ENCODE peak calls at places on chromosomes 12 and 14, in five cellular contexts. One of them, this sample, is unnamed.

GRCh38 chr14:32709072-32709471 is 229.6 kb upstream of the NPAS3 start:
- DNase-seq in cardiac muscle cell: peak; percentile 90
- DNase-seq in brain microvascular endothelial cell: peak; percentile 87
- DNase-seq in fibroblast of lung: peak; percentile 94
- DNase-seq in A673: peak; percentile 64
- DNase-seq in this sample: peak; percentile 36

GRCh38 chr12:106551410-106551809 is 31.4 kb upstream of the RFX4 start:
- DNase-seq in brain microvascular endothelial cell: no peak
- DNase-seq in fibroblast of lung: no peak
- DNase-seq in cardiac muscle cell: no peak
- DNase-seq in A673: peak; percentile 9
- DNase-seq in this sample: no peak

GRCh38 chr12:124720019-124720686 is 143.5 kb downstream of the SCARB1 start:
- DNase-seq in cardiac muscle cell: peak; percentile 68
- DNase-seq in fibroblast of lung: peak; percentile 90
- DNase-seq in A673: no peak
- DNase-seq in brain microvascular endothelial cell: no peak
- DNase-seq in this sample: no peak

GRCh38 chr12:39037115-39037514 is 131.7 kb upstream of the CPNE8 start:
- DNase-seq in fibroblast of lung: no peak
- DNase-seq in cardiac muscle cell: no peak
- DNase-seq in A673: peak; percentile 19
- DNase-seq in brain microvascular endothelial cell: no peak
- DNase-seq in this sample: no peak

GRCh38 chr14:27845241-27845850 is 921.2 kb upstream of the FOXG1 start:
- DNase-seq in brain microvascular endothelial cell: no peak
- DNase-seq in fibroblast of lung: no peak
- DNase-seq in cardiac muscle cell: no peak
- DNase-seq in A673: no peak
- DNase-seq in this sample: no peak

GRCh38 chr12:30753761-30754382 is 879 bp downstream of the CAPRIN2 start:
- DNase-seq in cardiac muscle cell: peak; percentile 41
- DNase-seq in brain microvascular endothelial cell: peak; percentile 3
- DNase-seq in fibroblast of lung: peak; percentile 56
- DNase-seq in A673: peak; percentile 33
- DNase-seq in this sample: no peak

GRCh38 chr12:6941786-6942185 is 1.8 kb upstream of the RNU7-1 start:
- DNase-seq in brain microvascular endothelial cell: no peak
- DNase-seq in A673: no peak
- DNase-seq in fibroblast of lung: no peak
- DNase-seq in cardiac muscle cell: no peak
- DNase-seq in this sample: no peak

GRCh38 chr12:50013361-50014147 is 11.7 kb downstream of the RACGAP1 start:
- DNase-seq in cardiac muscle cell: no peak
- DNase-seq in brain microvascular endothelial cell: no peak
- DNase-seq in A673: no peak
- DNase-seq in fibroblast of lung: peak; percentile 42
- DNase-seq in this sample: no peak

GRCh38 chr12:132570635-132571034 is 39.7 kb downstream of the LRCOL1 start:
- DNase-seq in cardiac muscle cell: no peak
- DNase-seq in brain microvascular endothelial cell: no peak
- DNase-seq in A673: no peak
- DNase-seq in fibroblast of lung: no peak
- DNase-seq in this sample: no peak

GRCh38 chr12:110670161-110670701 is 18.7 kb downstream of the HVCN1 start:
- DNase-seq in cardiac muscle cell: no peak
- DNase-seq in brain microvascular endothelial cell: no peak
- DNase-seq in fibroblast of lung: no peak
- DNase-seq in A673: no peak
- DNase-seq in this sample: no peak

GRCh38 chr12:107484219-107484618 is 201.4 kb upstream of the PWP1 start:
- DNase-seq in A673: no peak
- DNase-seq in fibroblast of lung: no peak
- DNase-seq in cardiac muscle cell: no peak
- DNase-seq in brain microvascular endothelial cell: no peak
- DNase-seq in this sample: no peak

GRCh38 chr14:91363776-91364523 is 53.7 kb downstream of the CCDC88C start:
- DNase-seq in cardiac muscle cell: no peak
- DNase-seq in A673: no peak
- DNase-seq in brain microvascular endothelial cell: no peak
- DNase-seq in fibroblast of lung: no peak
- DNase-seq in this sample: no peak

GRCh38 chr14:39432619-39433451 is 602 bp upstream of the FBXO33 start:
- DNase-seq in A673: peak; percentile 83
- DNase-seq in cardiac muscle cell: peak; percentile 83
- DNase-seq in brain microvascular endothelial cell: peak; percentile 45
- DNase-seq in fibroblast of lung: peak; percentile 85
- DNase-seq in this sample: no peak

GRCh38 chr14:102378830-102379229 is 16.1 kb downstream of the TECPR2 start:
- DNase-seq in fibroblast of lung: no peak
- DNase-seq in cardiac muscle cell: no peak
- DNase-seq in brain microvascular endothelial cell: no peak
- DNase-seq in A673: no peak
- DNase-seq in this sample: no peak

GRCh38 chr12:80805106-80805505 is 88.4 kb downstream of the MYF5 start:
- DNase-seq in cardiac muscle cell: no peak
- DNase-seq in A673: no peak
- DNase-seq in fibroblast of lung: no peak
- DNase-seq in brain microvascular endothelial cell: no peak
- DNase-seq in this sample: no peak

GRCh38 chr14:71776463-71777359 is 155.5 kb upstream of the RGS6 start:
- DNase-seq in fibroblast of lung: peak; percentile 68
- DNase-seq in cardiac muscle cell: peak; percentile 19
- DNase-seq in A673: no peak
- DNase-seq in brain microvascular endothelial cell: no peak
- DNase-seq in this sample: no peak

GRCh38 chr12:110371408-110372055 is 32.0 kb downstream of the ANAPC7 start:
- DNase-seq in A673: peak; percentile 70
- DNase-seq in fibroblast of lung: no peak
- DNase-seq in brain microvascular endothelial cell: peak; percentile 17
- DNase-seq in cardiac muscle cell: peak; percentile 32
- DNase-seq in this sample: no peak

GRCh38 chr12:93626160-93626559 is 51.0 kb upstream of the CRADD start:
- DNase-seq in fibroblast of lung: peak; percentile 74
- DNase-seq in cardiac muscle cell: no peak
- DNase-seq in A673: no peak
- DNase-seq in brain microvascular endothelial cell: no peak
- DNase-seq in this sample: no peak

GRCh38 chr12:103538397-103538796 is 42.6 kb upstream of the C12orf42 start:
- DNase-seq in fibroblast of lung: no peak
- DNase-seq in cardiac muscle cell: no peak
- DNase-seq in brain microvascular endothelial cell: no peak
- DNase-seq in A673: no peak
- DNase-seq in this sample: no peak

GRCh38 chr14:22538671-22539228 is 50.3 kb downstream of the DAD1 start:
- DNase-seq in fibroblast of lung: no peak
- DNase-seq in A673: no peak
- DNase-seq in brain microvascular endothelial cell: no peak
- DNase-seq in cardiac muscle cell: no peak
- DNase-seq in this sample: no peak

GRCh38 chr14:27557445-27557844 is 959.6 kb upstream of the NOVA1 start:
- DNase-seq in cardiac muscle cell: no peak
- DNase-seq in brain microvascular endothelial cell: no peak
- DNase-seq in A673: no peak
- DNase-seq in fibroblast of lung: no peak
- DNase-seq in this sample: no peak

GRCh38 chr14:63470877-63471565 is 72.2 kb downstream of the PPP2R5E start:
- DNase-seq in A673: peak; percentile 84
- DNase-seq in cardiac muscle cell: peak; percentile 69
- DNase-seq in fibroblast of lung: peak; percentile 83
- DNase-seq in brain microvascular endothelial cell: no peak
- DNase-seq in this sample: peak; percentile 41

GRCh38 chr12:55009171-55009570 is 10.6 kb upstream of the NEUROD4 start:
- DNase-seq in fibroblast of lung: no peak
- DNase-seq in A673: no peak
- DNase-seq in brain microvascular endothelial cell: no peak
- DNase-seq in cardiac muscle cell: no peak
- DNase-seq in this sample: no peak

GRCh38 chr14:34359423-34360120 is 102.5 kb downstream of the SPTSSA start:
- DNase-seq in cardiac muscle cell: no peak
- DNase-seq in fibroblast of lung: no peak
- DNase-seq in A673: no peak
- DNase-seq in brain microvascular endothelial cell: no peak
- DNase-seq in this sample: no peak

GRCh38 chr12:5071496-5071895 is 27.8 kb downstream of the KCNA5 start:
- DNase-seq in A673: no peak
- DNase-seq in brain microvascular endothelial cell: no peak
- DNase-seq in cardiac muscle cell: no peak
- DNase-seq in fibroblast of lung: no peak
- DNase-seq in this sample: no peak
- TF ChIP-seq CTCF in A673: no peak
- TF ChIP-seq CTCF in brain microvascular endothelial cell: peak; percentile 11
- TF ChIP-seq CTCF in cardiac muscle cell: peak; percentile 2
- TF ChIP-seq CTCF in fibroblast of lung: no peak
- TF ChIP-seq CTCF in this sample: peak; percentile 4

GRCh38 chr14:68944162-68944561 is 34.9 kb downstream of the ACTN1 start:
- DNase-seq in brain microvascular endothelial cell: no peak
- DNase-seq in A673: no peak
- DNase-seq in cardiac muscle cell: no peak
- DNase-seq in fibroblast of lung: no peak
- DNase-seq in this sample: no peak

GRCh38 chr14:68945190-68945584 is 33.9 kb downstream of the ACTN1 start:
- DNase-seq in fibroblast of lung: no peak
- DNase-seq in cardiac muscle cell: no peak
- DNase-seq in brain microvascular endothelial cell: no peak
- DNase-seq in A673: no peak
- DNase-seq in this sample: no peak

GRCh38 chr14:68941820-68942219 is 37.3 kb downstream of the ACTN1 start:
- DNase-seq in brain microvascular endothelial cell: peak; percentile 97
- DNase-seq in cardiac muscle cell: peak; percentile 94
- DNase-seq in A673: peak; percentile 92
- DNase-seq in fibroblast of lung: peak; percentile 97
- DNase-seq in this sample: peak; percentile 61

GRCh38 chr14:68942281-68943035 is 36.6 kb downstream of the ACTN1 start:
- DNase-seq in cardiac muscle cell: peak; percentile 42
- DNase-seq in fibroblast of lung: no peak
- DNase-seq in brain microvascular endothelial cell: no peak
- DNase-seq in A673: no peak
- DNase-seq in this sample: no peak

DNA sequence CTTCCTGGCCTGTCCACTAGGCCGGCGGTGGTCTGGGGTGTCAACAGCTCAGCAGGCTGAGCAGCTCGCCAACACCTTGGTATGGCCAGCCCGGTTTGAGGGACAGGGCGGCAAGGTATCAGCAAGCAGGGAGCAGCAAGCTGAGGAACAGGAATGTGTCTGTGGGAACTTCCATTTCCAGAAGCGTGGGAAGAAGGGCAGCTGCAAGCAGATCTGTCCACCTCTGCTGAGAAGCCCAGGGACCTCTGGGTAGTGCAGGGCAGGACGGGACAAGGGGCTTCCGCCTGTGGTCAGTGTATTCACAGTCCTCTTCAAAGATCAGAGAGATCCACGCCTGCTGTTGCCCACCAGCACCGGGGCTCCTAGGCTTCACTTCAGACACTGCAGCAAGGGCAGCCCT is 36.0 kb downstream of the ACTN1 start:
- DNase-seq in A673: no peak
- DNase-seq in brain microvascular endothelial cell: no peak
- DNase-seq in fibroblast of lung: no peak
- DNase-seq in cardiac muscle cell: no peak
- DNase-seq in this sample: no peak
- H3K27ac ChIP-seq in A673: peak overlapping the region; percentile 72
- H3K27ac ChIP-seq in brain microvascular endothelial cell: peak overlapping the region; percentile 90
- H3K27ac ChIP-seq in fibroblast of lung: peak overlapping the region; percentile 79
- H3K27ac ChIP-seq in cardiac muscle cell: peak overlapping the region; percentile 75
- H3K27ac ChIP-seq in this sample: peak overlapping the region; percentile 90

GRCh38 chr12:98646165-98646764 is 1.2 kb downstream of the APAF1 start:
- DNase-seq in brain microvascular endothelial cell: no peak
- DNase-seq in fibroblast of lung: peak; percentile 54
- DNase-seq in cardiac muscle cell: peak; percentile 30
- DNase-seq in A673: peak; percentile 60
- DNase-seq in this sample: no peak
- H3K4me3 ChIP-seq in brain microvascular endothelial cell: peak overlapping the region; percentile 87
- H3K4me3 ChIP-seq in fibroblast of lung: peak overlapping the region; percentile 81
- H3K4me3 ChIP-seq in cardiac muscle cell: peak overlapping the region; percentile 76
- H3K4me3 ChIP-seq in A673: peak overlapping the region; percentile 85
- H3K4me3 ChIP-seq in this sample: peak overlapping the region; percentile 74

GRCh38 chr12:14057895-14058294 is 76.5 kb upstream of the GRIN2B start:
- DNase-seq in brain microvascular endothelial cell: no peak
- DNase-seq in A673: no peak
- DNase-seq in fibroblast of lung: no peak
- DNase-seq in cardiac muscle cell: no peak
- DNase-seq in this sample: no peak
- TF ChIP-seq CTCF in brain microvascular endothelial cell: no peak
- TF ChIP-seq CTCF in A673: no peak
- TF ChIP-seq CTCF in fibroblast of lung: no peak
- TF ChIP-seq CTCF in cardiac muscle cell: no peak
- TF ChIP-seq CTCF in this sample: no peak

DNA sequence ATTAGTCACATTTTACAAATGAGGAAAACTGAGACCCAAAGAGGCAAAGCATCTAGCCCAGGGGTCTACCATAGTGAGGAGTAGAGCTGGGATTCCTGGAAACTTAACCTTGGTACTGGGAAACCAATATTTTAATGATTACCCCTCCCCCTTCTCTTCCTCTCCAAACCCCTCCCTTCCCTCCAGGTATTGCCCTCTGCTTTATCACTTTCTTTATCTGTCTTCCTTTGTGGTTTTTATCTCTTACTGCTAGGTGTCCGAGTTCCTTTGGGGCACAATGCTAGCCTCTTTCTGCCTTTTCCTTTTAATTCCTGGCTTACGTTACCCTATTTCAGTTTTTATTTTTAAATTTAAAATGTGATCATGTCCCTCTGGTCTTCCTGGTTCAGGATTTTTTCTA is 2.8 kb downstream of the GABARAPL1 start:
- DNase-seq in fibroblast of lung: no peak
- DNase-seq in brain microvascular endothelial cell: no peak
- DNase-seq in A673: no peak
- DNase-seq in cardiac muscle cell: no peak
- DNase-seq in this sample: no peak
- H3K27ac ChIP-seq in fibroblast of lung: peak overlapping the region; percentile 6
- H3K27ac ChIP-seq in brain microvascular endothelial cell: peak overlapping the region; percentile 99
- H3K27ac ChIP-seq in A673: no peak overlapping the region
- H3K27ac ChIP-seq in cardiac muscle cell: no peak overlapping the region
- H3K27ac ChIP-seq in this sample: no peak overlapping the region

GRCh38 chr14:73462815-73463214 is 4.5 kb upstream of the NUMB start:
- DNase-seq in A673: no peak
- DNase-seq in cardiac muscle cell: peak; percentile 68
- DNase-seq in fibroblast of lung: no peak
- DNase-seq in brain microvascular endothelial cell: no peak
- DNase-seq in this sample: no peak
- H3K4me3 ChIP-seq in A673: no peak overlapping the region
- H3K4me3 ChIP-seq in cardiac muscle cell: no peak overlapping the region
- H3K4me3 ChIP-seq in fibroblast of lung: no peak overlapping the region
- H3K4me3 ChIP-seq in brain microvascular endothelial cell: peak overlapping the region; percentile 43
- H3K4me3 ChIP-seq in this sample: peak overlapping the region; percentile 39

GRCh38 chr12:119642986-119643385 is 24.9 kb upstream of the PRKAB1 start:
- DNase-seq in brain microvascular endothelial cell: no peak
- DNase-seq in cardiac muscle cell: no peak
- DNase-seq in A673: no peak
- DNase-seq in fibroblast of lung: no peak
- DNase-seq in this sample: no peak
- TF ChIP-seq CTCF in brain microvascular endothelial cell: peak; percentile 25
- TF ChIP-seq CTCF in cardiac muscle cell: peak; percentile 23
- TF ChIP-seq CTCF in A673: peak; percentile 59
- TF ChIP-seq CTCF in fibroblast of lung: peak; percentile 17
- TF ChIP-seq CTCF in this sample: peak; percentile 14

GRCh38 chr14:21494902-21495762 is 16.0 kb downstream of the METTL3 start:
- DNase-seq in fibroblast of lung: peak; percentile 59
- DNase-seq in cardiac muscle cell: peak; percentile 52
- DNase-seq in brain microvascular endothelial cell: no peak
- DNase-seq in A673: no peak
- DNase-seq in this sample: no peak
- H3K27ac ChIP-seq in fibroblast of lung: no peak overlapping the region
- H3K27ac ChIP-seq in cardiac muscle cell: no peak overlapping the region
- H3K27ac ChIP-seq in brain microvascular endothelial cell: no peak overlapping the region
- H3K27ac ChIP-seq in A673: peak overlapping the region; percentile 50
- H3K27ac ChIP-seq in this sample: peak overlapping the region; percentile 57

GRCh38 chr12:123064356-123064755 is 83.9 kb downstream of the ARL6IP4 start:
- DNase-seq in fibroblast of lung: no peak
- DNase-seq in cardiac muscle cell: no peak
- DNase-seq in A673: no peak
- DNase-seq in brain microvascular endothelial cell: no peak
- DNase-seq in this sample: no peak
- H3K4me3 ChIP-seq in fibroblast of lung: no peak overlapping the region
- H3K4me3 ChIP-seq in cardiac muscle cell: no peak overlapping the region
- H3K4me3 ChIP-seq in A673: no peak overlapping the region
- H3K4me3 ChIP-seq in brain microvascular endothelial cell: no peak overlapping the region
- H3K4me3 ChIP-seq in this sample: no peak overlapping the region

This sample was measured in AG04450.